ENCODE peak calls at places on chromosome 22, in five cellular contexts. One of them, this sample, is unnamed.

GRCh38 chr22:29531419-29531818 is 22.1 kb downstream of the THOC5 start:
- DNase-seq in aorta: no peak
- DNase-seq in Right ventricle myocardium inferior: no peak
- DNase-seq in psoas muscle: no peak
- DNase-seq in GOT3: no peak
- DNase-seq in this sample: no peak

GRCh38 chr22:36569999-36570398 is 41.0 kb upstream of the EIF3D start:
- DNase-seq in aorta: no peak
- DNase-seq in Right ventricle myocardium inferior: no peak
- DNase-seq in psoas muscle: no peak
- DNase-seq in GOT3: no peak
- DNase-seq in this sample: no peak

GRCh38 chr22:22720201-22720723 is 75.8 kb downstream of the GGTLC2 start:
- DNase-seq in aorta: no peak
- DNase-seq in Right ventricle myocardium inferior: no peak
- DNase-seq in psoas muscle: no peak
- DNase-seq in GOT3: no peak
- DNase-seq in this sample: no peak

GRCh38 chr22:31947296-31947695 is 3.0 kb downstream of the YWHAH start:
- DNase-seq in aorta: no peak
- DNase-seq in Right ventricle myocardium inferior: no peak
- DNase-seq in psoas muscle: no peak
- DNase-seq in GOT3: no peak
- DNase-seq in this sample: no peak

GRCh38 chr22:37254206-37254866 is 10.3 kb upstream of the RAC2 start:
- DNase-seq in aorta: peak
- DNase-seq in Right ventricle myocardium inferior: no peak
- DNase-seq in psoas muscle: no peak
- DNase-seq in GOT3: no peak
- DNase-seq in this sample: no peak

GRCh38 chr22:32850157-32850556 is 48.7 kb downstream of the TIMP3 start:
- DNase-seq in aorta: no peak
- DNase-seq in Right ventricle myocardium inferior: no peak
- DNase-seq in psoas muscle: no peak
- DNase-seq in GOT3: no peak
- DNase-seq in this sample: no peak

GRCh38 chr22:20231499-20232236 is 36.5 kb downstream of the RTN4R start:
- DNase-seq in aorta: no peak
- DNase-seq in Right ventricle myocardium inferior: no peak
- DNase-seq in psoas muscle: no peak
- DNase-seq in GOT3: no peak
- DNase-seq in this sample: no peak

GRCh38 chr22:38112361-38112760 is 1.9 kb upstream of the BAIAP2L2 start:
- DNase-seq in aorta: peak
- DNase-seq in Right ventricle myocardium inferior: no peak
- DNase-seq in psoas muscle: no peak
- DNase-seq in GOT3: no peak
- DNase-seq in this sample: peak

GRCh38 chr22:27388090-27388600 is 413.4 kb downstream of the MN1 start:
- DNase-seq in aorta: no peak
- DNase-seq in Right ventricle myocardium inferior: no peak
- DNase-seq in psoas muscle: no peak
- DNase-seq in GOT3: no peak
- DNase-seq in this sample: no peak

GRCh38 chr22:39292561-39293074 is 26.8 kb downstream of the RPL3 start:
- DNase-seq in aorta: peak
- DNase-seq in Right ventricle myocardium inferior: peak
- DNase-seq in psoas muscle: peak
- DNase-seq in GOT3: peak
- DNase-seq in this sample: peak

GRCh38 chr22:30869996-30870395 is 98.6 kb downstream of the MORC2 start:
- DNase-seq in aorta: peak
- DNase-seq in Right ventricle myocardium inferior: no peak
- DNase-seq in psoas muscle: no peak
- DNase-seq in GOT3: no peak
- DNase-seq in this sample: peak

GRCh38 chr22:39185601-39186012 is 33.1 kb upstream of the CBX7 start:
- DNase-seq in aorta: peak
- DNase-seq in Right ventricle myocardium inferior: peak
- DNase-seq in psoas muscle: peak
- DNase-seq in GOT3: no peak
- DNase-seq in this sample: peak